ENCODE peak calls at places on chromosomes 1 and 21, in ten cellular contexts. R, H, L, S, O, N, J, T, Y and I are unnamed samples.

GRCh38 chr1:117942293-117942692 is 12.8 kb downstream of the WDR3 start:
- DNase-seq in R (no peak), H (no peak), L (no peak), S (no peak), O (no peak), N (no peak), J (no peak), T (no peak), Y (no peak), I (no peak)

GRCh38 chr1:14136881-14137280 is 436.9 kb downstream of the PRDM2 start:
- DNase-seq in R (no peak), H (no peak), L (no peak), S (no peak), O (no peak), N (no peak), J (no peak), T (no peak), Y (no peak), I (no peak)

GRCh38 chr1:48025076-48025475 is 27.9 kb upstream of the TRABD2B start:
- DNase-seq in R (peak; percentile 68), H (no peak), L (no peak), S (no peak), O (no peak), N (no peak), J (peak; percentile 65), T (no peak), Y (no peak), I (peak; percentile 58)

GRCh38 chr1:35499652-35500176 is 57.5 kb downstream of the KIAA0319L start:
- DNase-seq in R (peak; percentile 31), H (no peak), L (no peak), S (no peak), O (no peak), N (no peak), J (no peak), T (no peak), Y (peak; percentile 38), I (peak; percentile 74)

GRCh38 chr1:168786476-168787330 is 57.7 kb upstream of the DPT start:
- DNase-seq in R (no peak), H (no peak), L (no peak), S (no peak), O (no peak), N (no peak), J (no peak), T (no peak), Y (no peak), I (no peak)

GRCh38 chr1:92482665-92483441 is 3.9 kb downstream of the GFI1 start:
- DNase-seq in R (peak; percentile 58), H (peak; percentile 25), L (peak; percentile 16), S (peak; percentile 16), O (no peak), N (no peak), J (no peak), T (no peak), Y (peak; percentile 36), I (no peak)

GRCh38 chr1:205024679-205025078 is 18.3 kb upstream of the CNTN2 start:
- DNase-seq in R (no peak), H (no peak), L (no peak), S (no peak), O (no peak), N (no peak), J (no peak), T (no peak), Y (no peak), I (no peak)

GRCh38 chr1:157287462-157287861 is 149.3 kb upstream of the ETV3 start:
- DNase-seq in R (no peak), H (no peak), L (no peak), S (no peak), O (no peak), N (no peak), J (no peak), T (no peak), Y (no peak), I (no peak)

GRCh38 chr21:46645840-46646239 is 10.4 kb downstream of the PRMT2 start:
- DNase-seq in R (no peak), H (no peak), L (no peak), S (no peak), O (no peak), N (no peak), J (no peak), T (no peak), Y (no peak), I (no peak)

GRCh38 chr21:46639489-46640386 is 4.3 kb downstream of the PRMT2 start:
- DNase-seq in R (no peak), H (no peak), L (peak; percentile 48), S (no peak), O (no peak), N (no peak), J (no peak), T (peak; percentile 58), Y (peak; percentile 30), I (no peak)

GRCh38 chr21:46641656-46642055 is 6.2 kb downstream of the PRMT2 start:
- DNase-seq in R (no peak), H (no peak), L (no peak), S (peak; percentile 6), O (no peak), N (no peak), J (no peak), T (no peak), Y (no peak), I (no peak)

GRCh38 chr21:46646541-46647154 is 11.2 kb downstream of the PRMT2 start:
- DNase-seq in R (no peak), H (no peak), L (no peak), S (no peak), O (no peak), N (no peak), J (no peak), T (no peak), Y (no peak), I (no peak)

DNA sequence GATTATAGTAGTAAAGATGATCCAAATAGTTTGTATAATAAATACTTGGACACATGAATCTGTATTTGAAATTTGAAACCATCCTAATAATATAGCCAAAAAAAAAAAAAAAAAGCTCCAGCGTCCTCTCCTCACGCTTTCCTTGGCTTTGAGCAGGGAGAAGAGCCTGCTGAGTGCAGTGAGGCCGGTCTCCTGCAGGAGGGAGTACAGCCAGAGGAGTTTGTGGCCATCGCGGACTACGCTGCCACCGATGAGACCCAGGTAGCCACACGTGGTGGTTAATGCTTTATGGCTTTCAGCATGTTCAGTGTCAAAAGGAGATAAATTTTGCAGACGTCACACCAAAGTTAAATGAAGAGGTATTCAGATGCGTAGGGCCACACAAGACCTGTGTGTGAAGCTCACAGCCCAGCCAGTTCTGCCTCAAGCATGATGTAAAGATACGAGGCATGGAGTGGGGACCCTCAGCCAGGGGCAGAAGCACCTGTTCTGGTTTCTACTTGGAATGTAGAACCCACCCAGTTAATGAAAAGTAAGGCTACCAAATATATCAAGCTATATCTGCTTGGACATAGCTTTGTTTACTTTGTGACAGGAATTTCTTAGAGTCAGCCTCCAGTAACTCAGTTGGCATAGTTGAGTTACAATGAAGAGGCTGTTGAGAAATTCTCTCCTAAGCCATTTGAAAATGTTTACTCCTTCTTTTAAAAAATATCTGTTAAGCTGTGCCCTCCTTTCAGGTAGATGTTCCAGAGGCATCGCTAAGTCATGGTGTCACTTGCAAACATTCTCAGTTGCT is 8.1 kb downstream of the PRMT2 start:
- DNase-seq in R (no peak), H (no peak), L (no peak), S (no peak), O (no peak), N (no peak), J (no peak), T (no peak), Y (no peak), I (no peak)
- H3K36me3 ChIP-seq in R (peaks cover 24% of the 10 kb centered on the region), H (peaks cover 6% of the 10 kb centered on the region), L (peaks cover 38% of the 10 kb centered on the region), S (no peaks in the 10 kb centered on the region), O (peaks cover 30% of the 10 kb centered on the region), N (peaks cover 86% of the 10 kb centered on the region), J (peaks cover 87% of the 10 kb centered on the region), T (peaks cover 49% of the 10 kb centered on the region), Y (peaks cover 50% of the 10 kb centered on the region), I (peaks cover 50% of the 10 kb centered on the region)

DNA sequence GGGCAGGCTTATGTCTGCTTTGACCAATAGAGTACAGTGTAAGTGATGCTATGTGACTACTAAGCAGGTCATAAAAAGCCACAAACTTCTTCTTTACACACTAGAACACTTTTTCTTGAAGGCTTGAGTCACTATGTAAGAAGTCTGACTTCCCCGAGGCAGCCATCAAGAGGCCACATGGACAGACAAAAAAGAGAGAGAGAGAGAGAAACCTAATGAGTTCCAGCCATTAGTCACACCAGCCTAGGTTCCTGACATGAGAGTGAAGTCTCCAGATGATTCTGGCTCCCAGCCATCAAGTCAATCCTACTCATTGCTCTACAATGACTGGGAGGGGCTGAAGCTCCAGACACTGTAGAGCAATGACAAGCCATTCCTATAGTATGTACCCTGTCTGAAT is 101.4 kb downstream of the LHX9 start:
- DNase-seq in R (no peak), H (no peak), L (peak; percentile 6), S (peak; percentile 76), O (peak; percentile 15), N (no peak), J (no peak), T (peak; percentile 92), Y (no peak), I (no peak)
- H3K36me3 ChIP-seq in R (no peaks in the 10 kb centered on the region), H (no peaks in the 10 kb centered on the region), L (no peaks in the 10 kb centered on the region), S (no peaks in the 10 kb centered on the region), O (no peaks in the 10 kb centered on the region), N (no peaks in the 10 kb centered on the region), J (no peaks in the 10 kb centered on the region), T (no peaks in the 10 kb centered on the region), Y (no peaks in the 10 kb centered on the region), I (no peaks in the 10 kb centered on the region)

DNA sequence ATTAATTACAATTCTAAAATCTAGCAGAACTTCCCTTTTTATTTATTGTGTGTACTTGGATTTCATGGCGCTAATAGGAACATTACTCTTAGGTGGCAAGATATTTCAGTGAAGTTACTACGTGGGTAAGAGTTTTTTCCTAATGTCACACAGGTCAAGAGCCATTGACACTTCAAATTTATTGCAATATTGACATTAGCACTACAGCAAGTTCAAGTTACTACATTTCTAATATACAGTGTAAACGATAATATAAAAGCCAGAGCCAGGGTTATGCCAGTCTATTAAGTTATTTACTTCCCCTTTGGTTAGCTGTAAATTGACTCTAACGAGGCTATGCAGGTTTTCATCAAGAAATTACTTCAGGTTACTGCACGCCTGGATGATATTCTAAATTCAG is 29.7 kb downstream of the CHODL start:
- DNase-seq in R (no peak), H (no peak), L (no peak), S (no peak), O (no peak), N (no peak), J (no peak), T (no peak), Y (no peak), I (no peak)
- H3K36me3 ChIP-seq in R (no peaks in the 10 kb centered on the region), H (no peaks in the 10 kb centered on the region), L (no peaks in the 10 kb centered on the region), S (no peaks in the 10 kb centered on the region), O (no peaks in the 10 kb centered on the region), N (no peaks in the 10 kb centered on the region), J (no peaks in the 10 kb centered on the region), T (no peaks in the 10 kb centered on the region), Y (no peaks in the 10 kb centered on the region), I (no peaks in the 10 kb centered on the region)

GRCh38 chr1:81375884-81376548 is 424.7 kb upstream of the ADGRL2 start:
- DNase-seq in R (no peak), H (no peak), L (no peak), S (no peak), O (no peak), N (no peak), J (no peak), T (no peak), Y (no peak), I (no peak)

GRCh38 chr1:81374481-81374880 is 426.3 kb upstream of the ADGRL2 start:
- DNase-seq in R (no peak), H (no peak), L (no peak), S (no peak), O (no peak), N (no peak), J (no peak), T (no peak), Y (no peak), I (no peak)

GRCh38 chr1:81371864-81372263 is 428.9 kb upstream of the ADGRL2 start:
- DNase-seq in R (no peak), H (no peak), L (no peak), S (no peak), O (no peak), N (no peak), J (no peak), T (no peak), Y (no peak), I (no peak)

GRCh38 chr1:81379430-81379829 is 421.3 kb upstream of the ADGRL2 start:
- DNase-seq in R (no peak), H (no peak), L (no peak), S (no peak), O (no peak), N (no peak), J (no peak), T (no peak), Y (no peak), I (no peak)

DNA sequence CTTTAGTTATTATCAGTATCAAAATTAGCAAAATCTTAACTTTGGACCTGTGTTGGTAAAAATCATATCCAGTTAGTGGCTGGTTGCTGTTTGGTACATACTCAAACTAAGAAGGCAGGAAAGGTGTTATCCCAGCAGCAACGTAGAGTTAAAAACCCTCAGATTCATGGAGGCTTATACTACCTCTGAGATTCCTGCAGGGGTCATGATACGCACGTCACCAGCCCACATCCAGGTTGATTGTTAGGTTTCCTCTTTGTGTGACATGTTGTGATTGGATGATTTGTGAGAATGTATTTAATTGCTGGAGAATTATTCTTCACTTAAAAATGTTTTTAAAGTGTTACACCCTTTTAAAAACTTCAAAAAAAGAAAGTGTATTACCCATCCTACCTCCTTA is 423.3 kb upstream of the ADGRL2 start:
- DNase-seq in R (peak; percentile 32), H (peak; percentile 7), L (no peak), S (no peak), O (no peak), N (no peak), J (peak; percentile 25), T (peak; percentile 16), Y (no peak), I (no peak)
- H3K36me3 ChIP-seq in R (no peaks in the 10 kb centered on the region), H (no peaks in the 10 kb centered on the region), L (no peaks in the 10 kb centered on the region), S (no peaks in the 10 kb centered on the region), O (no peaks in the 10 kb centered on the region), N (no peaks in the 10 kb centered on the region), J (no peaks in the 10 kb centered on the region), T (no peaks in the 10 kb centered on the region), Y (no peaks in the 10 kb centered on the region), I (no peaks in the 10 kb centered on the region)